ENCODE peak calls at places on chromosomes 16 and 17, in seven cellular contexts. One of them, this sample, is unnamed.

GRCh38 chr17:49926886-49927285 is 42.1 kb upstream of the DLX4 start:
- DNase-seq in nephron progenitor cell: no peak
- DNase-seq in lung: no peak
- DNase-seq in foreskin fibroblast: peak
- DNase-seq in CD4-positive, alpha-beta T cell: no peak
- DNase-seq in left ventricle myocardium inferior: peak
- DNase-seq in fibroblast of the aortic adventitia: peak
- DNase-seq in this sample: no peak

GRCh38 chr16:477287-477686 is 50.2 kb upstream of the CAPN15 start:
- DNase-seq in foreskin fibroblast: no peak
- DNase-seq in lung: no peak
- DNase-seq in CD4-positive, alpha-beta T cell: no peak
- DNase-seq in nephron progenitor cell: no peak
- DNase-seq in left ventricle myocardium inferior: peak
- DNase-seq in fibroblast of the aortic adventitia: no peak
- DNase-seq in this sample: no peak

GRCh38 chr17:69468211-69468610 is 53.7 kb downstream of the MAP2K6 start:
- DNase-seq in CD4-positive, alpha-beta T cell: no peak
- DNase-seq in lung: no peak
- DNase-seq in foreskin fibroblast: no peak
- DNase-seq in left ventricle myocardium inferior: no peak
- DNase-seq in nephron progenitor cell: no peak
- DNase-seq in fibroblast of the aortic adventitia: no peak
- DNase-seq in this sample: no peak

GRCh38 chr17:17443173-17443572 is 33.6 kb upstream of the MED9 start:
- DNase-seq in lung: no peak
- DNase-seq in fibroblast of the aortic adventitia: no peak
- DNase-seq in CD4-positive, alpha-beta T cell: no peak
- DNase-seq in nephron progenitor cell: no peak
- DNase-seq in left ventricle myocardium inferior: no peak
- DNase-seq in foreskin fibroblast: no peak
- DNase-seq in this sample: no peak

GRCh38 chr16:75198135-75198600 is 8.8 kb downstream of the CTRB2 start:
- DNase-seq in nephron progenitor cell: no peak
- DNase-seq in lung: no peak
- DNase-seq in foreskin fibroblast: peak
- DNase-seq in left ventricle myocardium inferior: no peak
- DNase-seq in CD4-positive, alpha-beta T cell: no peak
- DNase-seq in fibroblast of the aortic adventitia: peak
- DNase-seq in this sample: no peak

GRCh38 chr17:35069311-35069710 is 5.8 kb upstream of the RFFL start:
- DNase-seq in left ventricle myocardium inferior: no peak
- DNase-seq in lung: no peak
- DNase-seq in foreskin fibroblast: peak
- DNase-seq in CD4-positive, alpha-beta T cell: no peak
- DNase-seq in nephron progenitor cell: no peak
- DNase-seq in fibroblast of the aortic adventitia: peak
- DNase-seq in this sample: no peak

GRCh38 chr16:57562066-57562465 is 19.6 kb downstream of the ADGRG5 start:
- DNase-seq in fibroblast of the aortic adventitia: no peak
- DNase-seq in nephron progenitor cell: no peak
- DNase-seq in left ventricle myocardium inferior: no peak
- DNase-seq in CD4-positive, alpha-beta T cell: no peak
- DNase-seq in lung: no peak
- DNase-seq in foreskin fibroblast: no peak
- DNase-seq in this sample: no peak

GRCh38 chr17:27984404-27984803 is 58.1 kb upstream of the NLK start:
- DNase-seq in left ventricle myocardium inferior: no peak
- DNase-seq in nephron progenitor cell: no peak
- DNase-seq in CD4-positive, alpha-beta T cell: no peak
- DNase-seq in foreskin fibroblast: no peak
- DNase-seq in fibroblast of the aortic adventitia: no peak
- DNase-seq in lung: no peak
- DNase-seq in this sample: no peak

GRCh38 chr16:87764600-87765472 is 950 bp downstream of the KLHDC4 start:
- DNase-seq in CD4-positive, alpha-beta T cell: no peak
- DNase-seq in nephron progenitor cell: peak
- DNase-seq in lung: no peak
- DNase-seq in fibroblast of the aortic adventitia: no peak
- DNase-seq in foreskin fibroblast: no peak
- DNase-seq in left ventricle myocardium inferior: no peak
- DNase-seq in this sample: no peak

GRCh38 chr17:35315283-35315682 is 58.1 kb downstream of the SLFN11 start:
- DNase-seq in foreskin fibroblast: peak
- DNase-seq in lung: no peak
- DNase-seq in nephron progenitor cell: no peak
- DNase-seq in CD4-positive, alpha-beta T cell: no peak
- DNase-seq in left ventricle myocardium inferior: no peak
- DNase-seq in fibroblast of the aortic adventitia: peak
- DNase-seq in this sample: no peak

GRCh38 chr16:22189473-22190168 is 16.5 kb upstream of the EEF2K start:
- DNase-seq in CD4-positive, alpha-beta T cell: no peak
- DNase-seq in fibroblast of the aortic adventitia: peak
- DNase-seq in left ventricle myocardium inferior: peak
- DNase-seq in nephron progenitor cell: peak
- DNase-seq in foreskin fibroblast: peak
- DNase-seq in lung: no peak
- DNase-seq in this sample: peak
- TF ChIP-seq CTCF in CD4-positive, alpha-beta T cell: no peak
- TF ChIP-seq CTCF in fibroblast of the aortic adventitia: no peak
- TF ChIP-seq CTCF in left ventricle myocardium inferior: no peak
- TF ChIP-seq CTCF in nephron progenitor cell: no peak
- TF ChIP-seq CTCF in foreskin fibroblast: no peak
- TF ChIP-seq CTCF in lung: no peak
- TF ChIP-seq CTCF in this sample: no peak

GRCh38 chr17:6070280-6070894 is at the start of gene WSCD1:
- DNase-seq in foreskin fibroblast: peak
- DNase-seq in lung: no peak
- DNase-seq in nephron progenitor cell: peak
- DNase-seq in left ventricle myocardium inferior: no peak
- DNase-seq in fibroblast of the aortic adventitia: no peak
- DNase-seq in CD4-positive, alpha-beta T cell: no peak
- DNase-seq in this sample: peak

GRCh38 chr17:6071528-6072065 is 1.4 kb downstream of the WSCD1 start:
- DNase-seq in fibroblast of the aortic adventitia: no peak
- DNase-seq in left ventricle myocardium inferior: no peak
- DNase-seq in foreskin fibroblast: no peak
- DNase-seq in nephron progenitor cell: no peak
- DNase-seq in CD4-positive, alpha-beta T cell: no peak
- DNase-seq in lung: no peak
- DNase-seq in this sample: no peak

GRCh38 chr17:6069611-6070279 is 434 bp upstream of the WSCD1 start:
- DNase-seq in nephron progenitor cell: no peak
- DNase-seq in foreskin fibroblast: no peak
- DNase-seq in lung: no peak
- DNase-seq in left ventricle myocardium inferior: no peak
- DNase-seq in fibroblast of the aortic adventitia: no peak
- DNase-seq in CD4-positive, alpha-beta T cell: no peak
- DNase-seq in this sample: no peak

GRCh38 chr17:6072157-6072556 is 2.0 kb downstream of the WSCD1 start:
- DNase-seq in fibroblast of the aortic adventitia: no peak
- DNase-seq in foreskin fibroblast: peak
- DNase-seq in CD4-positive, alpha-beta T cell: no peak
- DNase-seq in lung: no peak
- DNase-seq in nephron progenitor cell: no peak
- DNase-seq in left ventricle myocardium inferior: no peak
- DNase-seq in this sample: no peak

DNA sequence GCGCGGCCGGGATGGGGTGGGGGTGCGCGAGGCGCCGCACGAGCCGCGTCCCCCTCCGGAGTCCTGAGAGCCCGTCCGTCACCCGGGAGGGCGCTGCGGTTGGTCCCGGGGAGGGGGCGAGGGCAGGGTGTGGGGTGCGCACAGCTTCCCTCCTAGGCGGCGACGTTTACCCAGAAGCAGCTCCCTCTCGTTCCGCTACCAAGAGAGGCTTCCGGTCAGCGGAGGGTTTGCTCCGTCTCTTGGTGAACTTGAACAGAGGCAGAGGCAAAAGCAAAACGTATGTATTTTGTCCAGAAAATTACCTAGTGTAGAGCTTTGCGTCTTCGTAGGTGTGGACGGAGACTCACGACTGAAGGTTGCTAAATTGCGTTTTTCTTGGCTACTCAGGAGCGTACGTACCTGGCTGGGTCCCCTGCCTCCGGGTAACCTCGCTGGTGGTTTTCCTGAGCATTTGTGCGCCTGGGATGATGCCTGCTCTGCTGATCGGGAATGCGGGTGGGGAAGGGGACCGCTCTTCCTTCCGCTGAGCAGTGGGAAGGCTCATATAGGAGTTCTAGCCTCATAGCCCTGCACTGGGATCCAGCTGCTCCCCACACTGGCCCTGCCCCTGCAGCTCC is 824 bp downstream of the WSCD1 start:
- DNase-seq in CD4-positive, alpha-beta T cell: no peak
- DNase-seq in nephron progenitor cell: peak
- DNase-seq in fibroblast of the aortic adventitia: no peak
- DNase-seq in foreskin fibroblast: peak
- DNase-seq in lung: no peak
- DNase-seq in left ventricle myocardium inferior: no peak
- DNase-seq in this sample: peak
- TF ChIP-seq CTCF in CD4-positive, alpha-beta T cell: no peak
- TF ChIP-seq CTCF in nephron progenitor cell: no peak
- TF ChIP-seq CTCF in fibroblast of the aortic adventitia: no peak
- TF ChIP-seq CTCF in foreskin fibroblast: no peak
- TF ChIP-seq CTCF in lung: no peak
- TF ChIP-seq CTCF in left ventricle myocardium inferior: no peak
- TF ChIP-seq CTCF in this sample: no peak

GRCh38 chr17:81821603-81822311 is 11.3 kb downstream of the MCRIP1 start:
- DNase-seq in CD4-positive, alpha-beta T cell: no peak
- DNase-seq in foreskin fibroblast: peak
- DNase-seq in fibroblast of the aortic adventitia: peak
- DNase-seq in lung: peak
- DNase-seq in left ventricle myocardium inferior: peak
- DNase-seq in nephron progenitor cell: peak
- DNase-seq in this sample: peak
- TF ChIP-seq CTCF in CD4-positive, alpha-beta T cell: no peak
- TF ChIP-seq CTCF in foreskin fibroblast: peak
- TF ChIP-seq CTCF in fibroblast of the aortic adventitia: peak
- TF ChIP-seq CTCF in lung: peak
- TF ChIP-seq CTCF in left ventricle myocardium inferior: peak
- TF ChIP-seq CTCF in nephron progenitor cell: peak
- TF ChIP-seq CTCF in this sample: no peak

GRCh38 chr17:81241648-81242420 is 2.7 kb downstream of the NDUFAF8 start:
- DNase-seq in nephron progenitor cell: peak
- DNase-seq in foreskin fibroblast: peak
- DNase-seq in lung: peak
- DNase-seq in fibroblast of the aortic adventitia: peak
- DNase-seq in CD4-positive, alpha-beta T cell: peak
- DNase-seq in left ventricle myocardium inferior: no peak
- DNase-seq in this sample: peak
- TF ChIP-seq CTCF in nephron progenitor cell: peak
- TF ChIP-seq CTCF in foreskin fibroblast: peak
- TF ChIP-seq CTCF in lung: peak
- TF ChIP-seq CTCF in fibroblast of the aortic adventitia: peak
- TF ChIP-seq CTCF in CD4-positive, alpha-beta T cell: peak
- TF ChIP-seq CTCF in left ventricle myocardium inferior: peak
- TF ChIP-seq CTCF in this sample: peak

GRCh38 chr17:75998327-75998795 is 2.3 kb upstream of the CDK3 start:
- DNase-seq in nephron progenitor cell: no peak
- DNase-seq in CD4-positive, alpha-beta T cell: no peak
- DNase-seq in left ventricle myocardium inferior: no peak
- DNase-seq in foreskin fibroblast: no peak
- DNase-seq in fibroblast of the aortic adventitia: no peak
- DNase-seq in lung: no peak
- DNase-seq in this sample: no peak

GRCh38 chr17:76003915-76004314 is 3.3 kb downstream of the CDK3 start:
- DNase-seq in left ventricle myocardium inferior: no peak
- DNase-seq in fibroblast of the aortic adventitia: no peak
- DNase-seq in CD4-positive, alpha-beta T cell: no peak
- DNase-seq in lung: no peak
- DNase-seq in nephron progenitor cell: no peak
- DNase-seq in foreskin fibroblast: no peak
- DNase-seq in this sample: no peak

GRCh38 chr17:76000016-76000754 is 470 bp upstream of the CDK3 start:
- DNase-seq in CD4-positive, alpha-beta T cell: peak
- DNase-seq in nephron progenitor cell: peak
- DNase-seq in left ventricle myocardium inferior: no peak
- DNase-seq in foreskin fibroblast: no peak
- DNase-seq in lung: no peak
- DNase-seq in fibroblast of the aortic adventitia: no peak
- DNase-seq in this sample: peak

GRCh38 chr17:76002100-76002499 is 1.4 kb downstream of the CDK3 start:
- DNase-seq in nephron progenitor cell: no peak
- DNase-seq in left ventricle myocardium inferior: no peak
- DNase-seq in fibroblast of the aortic adventitia: no peak
- DNase-seq in CD4-positive, alpha-beta T cell: no peak
- DNase-seq in foreskin fibroblast: no peak
- DNase-seq in lung: no peak
- DNase-seq in this sample: no peak

GRCh38 chr17:76000755-76001521 is at the start of gene CDK3:
- DNase-seq in left ventricle myocardium inferior: no peak
- DNase-seq in fibroblast of the aortic adventitia: no peak
- DNase-seq in lung: no peak
- DNase-seq in CD4-positive, alpha-beta T cell: no peak
- DNase-seq in foreskin fibroblast: no peak
- DNase-seq in nephron progenitor cell: no peak
- DNase-seq in this sample: no peak
- TF ChIP-seq CTCF in left ventricle myocardium inferior: no peak
- TF ChIP-seq CTCF in fibroblast of the aortic adventitia: no peak
- TF ChIP-seq CTCF in lung: no peak
- TF ChIP-seq CTCF in CD4-positive, alpha-beta T cell: no peak
- TF ChIP-seq CTCF in foreskin fibroblast: no peak
- TF ChIP-seq CTCF in nephron progenitor cell: peak
- TF ChIP-seq CTCF in this sample: no peak

DNA sequence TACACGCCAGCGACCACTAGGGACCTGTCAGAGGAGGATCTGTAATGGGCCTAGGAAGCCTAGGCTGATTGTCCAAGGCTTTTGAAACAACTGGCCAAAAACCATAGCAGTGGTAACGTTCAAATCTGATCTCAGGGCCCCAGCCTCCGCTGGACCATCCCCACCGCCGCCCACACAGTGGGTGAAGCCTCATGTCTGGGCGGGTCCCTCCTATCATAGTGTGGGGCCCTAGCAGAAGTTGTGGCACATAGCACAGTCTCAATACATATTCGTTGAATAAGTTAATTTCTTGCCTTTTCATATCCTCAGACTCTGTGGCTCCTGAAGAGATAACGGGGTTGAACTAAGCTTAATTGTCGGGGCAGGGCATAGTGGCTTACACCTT is 818 bp downstream of the DPH1 start:
- DNase-seq in nephron progenitor cell: peak
- DNase-seq in foreskin fibroblast: no peak
- DNase-seq in fibroblast of the aortic adventitia: peak
- DNase-seq in CD4-positive, alpha-beta T cell: no peak
- DNase-seq in left ventricle myocardium inferior: no peak
- DNase-seq in lung: no peak
- DNase-seq in this sample: peak
- TF ChIP-seq CTCF in nephron progenitor cell: peak
- TF ChIP-seq CTCF in foreskin fibroblast: peak
- TF ChIP-seq CTCF in fibroblast of the aortic adventitia: peak
- TF ChIP-seq CTCF in CD4-positive, alpha-beta T cell: peak
- TF ChIP-seq CTCF in left ventricle myocardium inferior: peak
- TF ChIP-seq CTCF in lung: peak
- TF ChIP-seq CTCF in this sample: peak